ENCODE peak calls at places on chromosomes 1 and 21, in nine cellular contexts. G is T-helper 22 cell; A is skeletal muscle cell; J is fibroblast of pulmonary artery; R is GM23338; I is stimulated activated CD4-positive, alpha-beta T cell treated with anti-CD3 and anti-CD28 coated beads, Interleukin-1b, Interleukin-23, amount 100 ng/mL, for 48 hours; W is smooth muscle cell of the brain vasculature; F is dermis microvascular lymphatic vessel endothelial cell; L is astrocyte of the spinal cord. O is an unnamed sample.

GRCh38 chr1:16981269-16981849 is 939 bp upstream of the MFAP2 start:
- DNase-seq in G (no peak), A (peak; percentile 79), J (peak; percentile 81), R (no peak), I (no peak), W (no peak), F (peak; percentile 83), L (peak; percentile 87), O (peak; percentile 96)

GRCh38 chr21:43269461-43269860 is 100.7 kb downstream of the CRYAA start:
- DNase-seq in G (peak; percentile 15), A (no peak), J (no peak), R (peak; percentile 59), I (peak; percentile 30), W (no peak), F (no peak), L (no peak), O (peak; percentile 51)

GRCh38 chr1:201137579-201138310 is 10.8 kb upstream of the ASCL5 start:
- DNase-seq in G (no peak), A (peak; percentile 75), J (peak; percentile 81), R (no peak), I (no peak), W (peak; percentile 52), F (peak; percentile 6), L (peak; percentile 93), O (peak; percentile 85)

GRCh38 chr1:83905315-83905907 is 93.5 kb downstream of the TTLL7 start:
- DNase-seq in G (no peak), A (no peak), J (peak; percentile 48), R (peak; percentile 45), I (no peak), W (no peak), F (peak; percentile 16), L (peak; percentile 26), O (no peak)

GRCh38 chr21:44568261-44568660 is 5.3 kb upstream of the KRTAP10-4 start:
- DNase-seq in G (no peak), A (no peak), J (no peak), R (no peak), I (no peak), W (no peak), F (no peak), L (no peak), O (no peak)

GRCh38 chr1:183283286-183283685 is 97.2 kb downstream of the LAMC2 start:
- DNase-seq in G (no peak), A (no peak), J (no peak), R (no peak), I (no peak), W (no peak), F (no peak), L (no peak), O (no peak)

GRCh38 chr1:200379431-200379755 is 30.4 kb downstream of the ZNF281 start:
- DNase-seq in G (no peak), A (peak; percentile 91), J (peak; percentile 93), R (no peak), I (no peak), W (peak; percentile 15), F (peak; percentile 53), L (peak; percentile 88), O (peak; percentile 84)

GRCh38 chr1:155968670-155969069 is 9.7 kb downstream of the ARHGEF2 start:
- DNase-seq in G (no peak), A (peak; percentile 76), J (peak; percentile 46), R (no peak), I (no peak), W (no peak), F (no peak), L (peak; percentile 41), O (no peak)

GRCh38 chr1:107782192-107782845 is 182.7 kb downstream of the VAV3 start:
- DNase-seq in G (no peak), A (peak; percentile 4), J (peak; percentile 79), R (peak; percentile 78), I (no peak), W (peak; percentile 47), F (peak; percentile 86), L (peak; percentile 69), O (peak; percentile 59)

GRCh38 chr21:32087452-32087851 is 191.4 kb downstream of the MIS18A start:
- DNase-seq in G (no peak), A (no peak), J (no peak), R (no peak), I (no peak), W (no peak), F (no peak), L (no peak), O (no peak)

GRCh38 chr1:116775116-116775752 is 21.0 kb downstream of the CD2 start:
- DNase-seq in G (no peak), A (no peak), J (no peak), R (no peak), I (no peak), W (no peak), F (no peak), L (no peak), O (no peak)

GRCh38 chr1:53938136-53938830 is 7.2 kb downstream of the IFT25 start:
- DNase-seq in G (no peak), A (no peak), J (no peak), R (no peak), I (no peak), W (no peak), F (no peak), L (peak; percentile 73), O (no peak)

GRCh38 chr1:117638141-117638540 is 32.3 kb downstream of the TENT5C start:
- DNase-seq in G (no peak), A (no peak), J (no peak), R (no peak), I (no peak), W (no peak), F (no peak), L (no peak), O (no peak)

GRCh38 chr1:203342192-203342940 is 8.6 kb downstream of the FMOD start:
- DNase-seq in G (no peak), A (no peak), J (peak; percentile 49), R (peak; percentile 93), I (peak; percentile 45), W (no peak), F (peak; percentile 45), L (peak; percentile 17), O (peak; percentile 51)

GRCh38 chr1:51516639-51517158 is 2.4 kb downstream of the EPS15 start:
- DNase-seq in G (no peak), A (no peak), J (no peak), R (no peak), I (no peak), W (no peak), F (peak; percentile 25), L (no peak), O (peak; percentile 30)

GRCh38 chr1:186059752-186060151 is 315.3 kb downstream of the TPR start:
- DNase-seq in G (no peak), A (no peak), J (no peak), R (no peak), I (no peak), W (no peak), F (no peak), L (no peak), O (no peak)

GRCh38 chr1:234851450-234852438 is 241.8 kb upstream of the IRF2BP2 start:
- DNase-seq in G (no peak), A (no peak), J (peak; percentile 49), R (peak; percentile 24), I (no peak), W (no peak), F (peak; percentile 48), L (peak; percentile 25), O (peak; percentile 91)

GRCh38 chr1:52842643-52843310 is at the start of gene ZYG11A:
- DNase-seq in G (peak; percentile 43), A (no peak), J (peak; percentile 80), R (peak; percentile 93), I (peak; percentile 83), W (peak; percentile 40), F (peak; percentile 79), L (peak; percentile 84), O (peak; percentile 92)

GRCh38 chr1:22420456-22421053 is 31.1 kb upstream of the ZBTB40 start:
- DNase-seq in G (no peak), A (peak; percentile 25), J (peak; percentile 84), R (peak; percentile 92), I (peak; percentile 60), W (peak; percentile 44), F (peak; percentile 86), L (peak; percentile 70), O (peak; percentile 89)